ENCODE peak calls at places on chromosomes 4 and X, in seven cellular contexts. C is IMR-90; M is left ventricle myocardium inferior; H is suprapubic skin; B is CD4-positive, CD25-positive, alpha-beta regulatory T cell; A is body of pancreas; S is bronchial epithelial cell. F is an unnamed sample. For H3K36me3, the result is how much of the 10 kb centered on the place peaks cover.

GRCh38 chr4:118954246-118954645 is 65.6 kb downstream of the SYNPO2 start:
- DNase-seq in C (peak), M (no peak), B (no peak), H (no peak), S (peak), A (no peak), F (no peak)

GRCh38 chr4:177393236-177393635 is 49.0 kb downstream of the AGA start:
- DNase-seq in M (no peak), H (no peak), S (no peak), C (no peak), B (peak), A (no peak), F (no peak)

GRCh38 chrX:47030339-47030738 is 47.9 kb upstream of the RGN start:
- DNase-seq in M (no peak), B (peak), A (peak), H (no peak), C (peak), S (peak), F (no peak)

GRCh38 chr4:21304061-21304541 is 603.8 kb downstream of the PACRGL start:
- DNase-seq in A (peak), H (no peak), C (no peak), M (no peak), B (no peak), S (no peak), F (no peak)

GRCh38 chrX:140346711-140347110 is 158.2 kb downstream of the SOX3 start:
- DNase-seq in A (no peak), C (no peak), M (no peak), B (no peak), S (peak), H (no peak), F (no peak)

GRCh38 chr4:7073526-7074390 is 5.9 kb upstream of the GRPEL1 start:
- DNase-seq in S (peak), A (no peak), C (peak), M (no peak), H (no peak), B (peak), F (peak)

GRCh38 chrX:100447563-100448397 is 37.7 kb upstream of the PCDH19 start:
- DNase-seq in H (no peak), B (peak), S (peak), M (peak), C (peak), A (peak), F (peak)

GRCh38 chrX:16797358-16797757 is 11.1 kb downstream of the TXLNG start:
- DNase-seq in M (no peak), C (peak), B (no peak), H (no peak), S (no peak), A (no peak), F (no peak)

GRCh38 chr4:173413043-173413442 is 14.1 kb upstream of the SCRG1 start:
- DNase-seq in C (peak), M (no peak), B (no peak), S (no peak), A (peak), H (no peak), F (no peak)

GRCh38 chrX:18146954-18147353 is 73.7 kb downstream of the BEND2 start:
- DNase-seq in B (peak), A (no peak), M (no peak), C (peak), S (peak), H (no peak), F (peak)

GRCh38 chrX:790031-790430 is 159.4 kb downstream of the SHOX start:
- DNase-seq in C (no peak), A (no peak), M (no peak), B (no peak), H (no peak), S (no peak), F (no peak)

GRCh38 chr4:72567821-72568620 is 1.0 kb downstream of the ADAMTS3 start:
- DNase-seq in S (peak), C (peak), A (peak), H (peak), B (peak), M (peak), F (peak)

GRCh38 chr4:304987-305680 is at the start of gene ZNF732:
- DNase-seq in S (peak), H (peak), M (peak), A (peak), B (no peak), C (peak), F (peak)

GRCh38 chrX:138723301-138723700 is 11.8 kb upstream of the FGF13 start:
- DNase-seq in A (no peak), H (no peak), C (no peak), S (no peak), M (no peak), B (no peak), F (no peak)

GRCh38 chr4:10161840-10162239 is 45.2 kb upstream of the WDR1 start:
- DNase-seq in C (no peak), A (no peak), M (no peak), H (no peak), B (peak), S (no peak), F (no peak)

GRCh38 chr4:4248036-4248884 is at the start of gene TMEM128:
- DNase-seq in H (peak), M (peak), C (peak), S (peak), A (peak), B (peak), F (peak)

GRCh38 chr4:107721436-107722090 is 1.5 kb upstream of the PAPSS1 start:
- DNase-seq in S (no peak), B (peak), C (no peak), M (no peak), A (no peak), H (no peak), F (peak)

GRCh38 chrX:11967986-11968385 is 170.3 kb upstream of the FRMPD4 start:
- DNase-seq in B (no peak), H (no peak), A (no peak), S (peak), C (peak), M (no peak), F (no peak)

GRCh38 chr4:132839070-132839469 is 310.0 kb upstream of the PCDH10 start:
- DNase-seq in M (no peak), H (no peak), A (no peak), B (no peak), S (no peak), C (no peak), F (no peak)

GRCh38 chr4:85302756-85303155 is 172.2 kb upstream of the ARHGAP24 start:
- DNase-seq in M (no peak), C (no peak), A (no peak), B (no peak), S (no peak), H (no peak), F (no peak)

GRCh38 chr4:166312166-166312565 is 439.1 kb downstream of the TLL1 start:
- DNase-seq in S (no peak), H (no peak), C (no peak), B (no peak), A (no peak), M (no peak), F (no peak)

GRCh38 chrX:149079805-149080406 is 425.2 kb downstream of the IDS start:
- DNase-seq in S (peak), B (no peak), C (no peak), A (no peak), H (no peak), M (no peak), F (no peak)

GRCh38 chrX:119009071-119009470 is 34.7 kb downstream of the LONRF3 start:
- DNase-seq in A (no peak), H (no peak), M (no peak), B (no peak), C (no peak), S (no peak), F (no peak)

GRCh38 chr4:5371415-5372190 is 320.3 kb downstream of the STK32B start:
- DNase-seq in A (no peak), M (no peak), B (no peak), H (no peak), S (no peak), C (peak), F (no peak)

GRCh38 chrX:23797371-23798128 is 14.6 kb downstream of the SAT1 start:
- DNase-seq in M (no peak), B (no peak), S (peak), A (no peak), C (no peak), H (no peak), F (no peak)

GRCh38 chr4:141102367-141102766 is 30.9 kb downstream of the RNF150 start:
- DNase-seq in C (peak), A (no peak), S (peak), B (no peak), M (no peak), H (no peak), F (no peak)

GRCh38 chrX:129705377-129705925 is 33.3 kb upstream of the XPNPEP2 start:
- DNase-seq in A (no peak), B (no peak), M (no peak), S (no peak), C (no peak), H (no peak), F (no peak)

GRCh38 chr4:73481356-73481755 is at the start of gene AFM:
- DNase-seq in S (no peak), B (no peak), A (no peak), M (no peak), H (no peak), C (no peak), F (no peak)

GRCh38 chr4:38144029-38144428 is 183.8 kb downstream of the PTTG2 start:
- DNase-seq in M (no peak), S (no peak), C (peak), B (no peak), A (no peak), H (no peak), F (no peak)

GRCh38 chr4:156962551-156962974 is 9.0 kb downstream of the PDGFC start:
- DNase-seq in H (no peak), C (peak), S (peak), B (no peak), A (peak), M (no peak), F (no peak)

GRCh38 chr4:100187781-100188180 is 2.5 kb downstream of the DDIT4L start:
- DNase-seq in S (no peak), M (no peak), A (no peak), H (no peak), C (no peak), B (no peak), F (no peak)

GRCh38 chr4:100184787-100185186 is 5.5 kb downstream of the DDIT4L start:
- DNase-seq in M (no peak), C (no peak), S (no peak), B (no peak), H (no peak), A (no peak), F (no peak)

GRCh38 chr4:100190643-100191600 is 654 bp upstream of the DDIT4L start:
- DNase-seq in H (no peak), B (no peak), A (no peak), C (peak), M (no peak), S (peak), F (no peak)

GRCh38 chr4:100189820-100190642 is at the start of gene DDIT4L:
- DNase-seq in M (peak), C (peak), H (peak), B (no peak), S (peak), A (peak), F (no peak)

GRCh38 chr4:100188829-100189228 is 1.4 kb downstream of the DDIT4L start:
- DNase-seq in S (no peak), C (no peak), B (no peak), H (no peak), M (no peak), A (no peak), F (no peak)
- H3K4me3 ChIP-seq in S (no peak), C (no peak), B (no peak), H (peak), M (peak), A (no peak), F (no peak)

DNA sequence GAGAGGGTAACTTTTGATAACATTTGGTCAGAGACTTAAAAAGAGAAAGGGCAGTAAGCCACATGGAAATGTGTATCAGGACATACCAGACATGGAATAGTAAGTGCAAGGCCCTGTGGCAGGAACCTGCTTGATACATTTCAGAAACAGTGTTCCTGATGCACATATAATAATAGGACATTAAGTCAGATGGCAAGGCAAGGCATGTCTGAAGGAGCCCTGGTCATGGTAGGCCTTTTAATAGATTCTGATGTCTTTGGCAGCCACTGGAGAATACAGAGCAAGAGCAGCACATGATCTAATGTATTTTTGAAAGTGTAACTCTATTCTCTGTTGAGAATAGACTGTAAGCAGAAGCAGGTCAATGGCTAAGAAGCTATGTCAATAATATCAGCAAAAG is 279.7 kb downstream of the CAMK2D start:
- DNase-seq in B (no peak), C (no peak), A (no peak), S (no peak), M (no peak), H (no peak), F (no peak)
- H3K36me3 ChIP-seq in B (under half), C (under half), A (under half), S (under half), M (under half), H (under half), F (under half)

DNA sequence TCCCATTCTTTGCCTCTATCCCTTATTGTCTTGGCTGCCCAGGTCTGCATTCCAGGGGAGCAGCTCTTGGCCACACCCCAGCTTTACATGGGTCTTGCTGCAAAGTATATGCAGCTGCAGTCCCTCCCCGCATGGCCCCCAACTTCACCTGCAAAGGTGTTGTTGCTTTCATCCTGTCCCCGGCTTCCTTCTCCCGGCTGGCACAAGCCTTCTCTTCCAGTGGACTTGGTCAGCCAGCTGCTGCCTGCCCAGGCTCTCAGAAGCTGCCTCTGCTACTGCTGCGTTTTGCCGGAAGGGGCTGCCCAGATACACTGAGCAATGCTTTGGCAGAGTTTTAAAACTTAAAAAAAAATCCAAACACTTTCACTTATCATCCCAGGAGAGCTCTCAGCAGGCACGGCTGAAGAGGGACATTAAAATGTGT is 121.2 kb upstream of the PDLIM3 start:
- DNase-seq in C (peak), S (no peak), B (no peak), M (peak), A (peak), H (no peak), F (no peak)
- H3K4me3 ChIP-seq in C (no peak), S (no peak), B (no peak), M (peak), A (no peak), H (peak), F (no peak)

GRCh38 chr4:183197140-183197539 is 98.1 kb downstream of the WWC2 start:
- DNase-seq in A (no peak), S (no peak), H (no peak), C (no peak), B (no peak), M (no peak), F (no peak)
- H3K36me3 ChIP-seq in A (under half), S (under half), H (under half), C (under half), B (under half), M (under half), F (under half)

GRCh38 chrX:40102393-40103381 is 4.9 kb upstream of the BCOR start:
- DNase-seq in A (no peak), M (no peak), B (no peak), S (no peak), C (no peak), H (no peak), F (no peak)
- H3K4me3 ChIP-seq in A (no peak), M (no peak), B (no peak), S (no peak), C (no peak), H (no peak), F (no peak)

DNA sequence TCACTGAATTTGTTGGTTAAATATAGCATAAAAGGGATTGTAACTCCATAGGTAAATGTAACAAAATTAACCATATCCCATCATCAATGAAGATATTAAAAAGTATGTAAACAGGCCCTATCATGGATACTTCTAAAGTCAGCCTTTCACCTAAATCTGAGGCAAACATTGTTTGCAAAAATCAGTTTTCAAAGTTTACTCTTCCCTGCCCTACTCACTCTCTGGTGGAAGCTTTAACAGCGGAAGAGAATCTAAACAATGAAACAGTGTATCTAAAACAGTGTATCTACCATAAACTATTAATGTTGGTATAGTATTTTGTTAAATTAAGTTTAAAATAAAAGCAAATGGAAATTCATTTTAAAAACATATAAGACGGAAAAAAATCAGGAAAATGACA is 21.1 kb downstream of the SMIM14 start:
- DNase-seq in B (no peak), H (no peak), M (no peak), A (no peak), S (no peak), C (no peak), F (no peak)
- H3K36me3 ChIP-seq in B (under half), H (under half), M (under half), A (under half), S (under half), C (under half), F (under half)

GRCh38 chrX:49187028-49187394 is 838 bp upstream of the PRICKLE3 start:
- DNase-seq in H (no peak), C (no peak), M (no peak), B (no peak), A (no peak), S (no peak), F (no peak)

GRCh38 chrX:49185062-49185394 is 1.1 kb downstream of the PRICKLE3 start:
- DNase-seq in M (no peak), S (no peak), A (no peak), B (no peak), C (no peak), H (no peak), F (no peak)

GRCh38 chrX:49183701-49184281 is 2.4 kb downstream of the PRICKLE3 start:
- DNase-seq in H (no peak), A (no peak), C (no peak), M (no peak), S (no peak), B (no peak), F (no peak)

GRCh38 chrX:49186125-49187027 is at the start of gene PRICKLE3:
- DNase-seq in A (peak), C (peak), M (peak), H (peak), S (peak), B (peak), F (peak)

GRCh38 chrX:49184294-49185061 is 1.7 kb downstream of the PRICKLE3 start:
- DNase-seq in S (peak), M (peak), B (peak), C (peak), A (peak), H (peak), F (peak)
- H3K4me3 ChIP-seq in S (peak), M (peak), B (peak), C (peak), A (no peak), H (peak), F (no peak)

GRCh38 chrX:120450163-120450562 is 18.9 kb downstream of the LAMP2 start:
- DNase-seq in S (no peak), M (no peak), B (peak), C (no peak), H (no peak), A (no peak), F (no peak)
- H3K36me3 ChIP-seq in S (under half), M (under half), B (under half), C (under half), H (under half), A (under half), F (under half)

GRCh38 chrX:56764975-56765791 is 36.1 kb downstream of the NBDY start:
- DNase-seq in H (no peak), B (peak), C (no peak), M (no peak), S (no peak), A (no peak), F (no peak)

GRCh38 chrX:56763556-56764152 is 34.6 kb downstream of the NBDY start:
- DNase-seq in M (no peak), B (peak), C (peak), A (no peak), S (no peak), H (no peak), F (no peak)

GRCh38 chrX:56762707-56763555 is 33.9 kb downstream of the NBDY start:
- DNase-seq in B (peak), H (no peak), C (no peak), A (no peak), M (no peak), S (no peak), F (no peak)

GRCh38 chrX:56765816-56766553 is 36.9 kb downstream of the NBDY start:
- DNase-seq in B (peak), C (no peak), H (no peak), M (no peak), S (no peak), A (no peak), F (peak)

GRCh38 chrX:56764153-56764974 is 35.3 kb downstream of the NBDY start:
- DNase-seq in H (no peak), A (peak), B (peak), C (peak), S (peak), M (no peak), F (no peak)
- H3K4me3 ChIP-seq in H (no peak), A (no peak), B (peak), C (peak), S (no peak), M (no peak), F (no peak)

F was measured in mucosa of descending colon.